ENCODE peak calls at places on chromosomes 11 and 22, in ten cellular contexts. I, Y, O, S, L, W, N, Z, E and T are unnamed samples.

GRCh38 chr11:6240691-6241285 is 1.9 kb downstream of the CNGA4 start:
- DNase-seq in E (peak), L (no peak), Y (no peak), Z (no peak), S (no peak), O (no peak), N (no peak), I (no peak), W (no peak), T (no peak)

GRCh38 chr11:126443120-126443519 is 87.6 kb downstream of the ST3GAL4 start:
- DNase-seq in L (no peak), O (no peak), W (no peak), E (no peak), N (no peak), I (no peak), Y (no peak), S (no peak), Z (no peak), T (no peak)

GRCh38 chr11:38824573-38824972 is 2226.5 kb upstream of the RAG2 start:
- DNase-seq in W (no peak), O (no peak), N (no peak), Z (no peak), Y (no peak), E (peak), S (no peak), I (no peak), L (no peak), T (peak)

GRCh38 chr11:95534809-95535208 is 254.8 kb downstream of the FAM76B start:
- DNase-seq in W (no peak), S (no peak), Y (no peak), I (no peak), N (no peak), Z (no peak), E (no peak), L (no peak), O (no peak), T (no peak)

GRCh38 chr11:1456166-1456565 is 30.4 kb downstream of the MOB2 start:
- DNase-seq in S (no peak), E (no peak), W (peak), I (no peak), Z (no peak), Y (no peak), O (no peak), N (no peak), L (no peak), T (no peak)

GRCh38 chr11:75261474-75261847 is 20.9 kb downstream of the TPBGL start:
- DNase-seq in S (peak), W (no peak), N (peak), L (no peak), Y (peak), Z (no peak), O (no peak), E (peak), I (no peak), T (no peak)

GRCh38 chr11:104908186-104908531 is 9.9 kb upstream of the CASP12 start:
- DNase-seq in S (no peak), L (no peak), N (no peak), Z (no peak), I (no peak), W (no peak), Y (no peak), O (no peak), E (no peak), T (no peak)

GRCh38 chr11:76574406-76574805 is 96.1 kb downstream of the LRRC32 start:
- DNase-seq in Y (no peak), O (no peak), Z (no peak), S (no peak), E (no peak), W (no peak), N (no peak), L (no peak), I (no peak), T (no peak)

GRCh38 chr22:19066531-19067271 is 55.5 kb downstream of the DGCR2 start:
- DNase-seq in E (no peak), N (no peak), O (peak), Z (no peak), Y (peak), W (no peak), L (peak), S (no peak), I (no peak), T (peak)

GRCh38 chr11:662689-663274 is 25.7 kb downstream of the DRD4 start:
- DNase-seq in E (peak), Y (no peak), W (peak), L (peak), O (no peak), I (peak), Z (peak), N (peak), S (peak), T (peak)

GRCh38 chr22:39808087-39808486 is 85.5 kb downstream of the ENTHD1 start:
- DNase-seq in N (peak), E (peak), W (no peak), Z (peak), Y (no peak), O (no peak), L (no peak), S (peak), I (no peak), T (peak)

GRCh38 chr22:25068701-25069100 is 116.2 kb downstream of the KIAA1671 start:
- DNase-seq in L (no peak), Y (no peak), I (no peak), N (no peak), E (no peak), W (no peak), S (peak), Z (peak), O (no peak), T (no peak)

GRCh38 chr22:49803134-49803533 is 24.5 kb downstream of the BRD1 start:
- DNase-seq in S (no peak), Z (no peak), E (no peak), Y (no peak), L (no peak), N (no peak), O (no peak), W (no peak), I (no peak), T (no peak)

GRCh38 chr11:134634897-134635831 is 223.1 kb upstream of the B3GAT1 start:
- DNase-seq in I (no peak), S (no peak), Z (peak), N (no peak), E (peak), Y (no peak), O (no peak), L (no peak), W (no peak), T (no peak)

GRCh38 chr11:126405906-126406305 is 50.4 kb downstream of the ST3GAL4 start:
- DNase-seq in I (no peak), L (peak), O (no peak), Z (no peak), E (no peak), W (no peak), N (no peak), Y (no peak), S (no peak), T (peak)

GRCh38 chr22:44151661-44152060 is 29.1 kb upstream of the PARVG start:
- DNase-seq in O (no peak), S (no peak), N (no peak), I (no peak), W (peak), L (peak), E (no peak), Y (no peak), Z (no peak), T (peak)

GRCh38 chr11:117881217-117881616 is 4.8 kb upstream of the FXYD6 start:
- DNase-seq in Z (no peak), I (no peak), O (no peak), N (no peak), Y (no peak), W (no peak), E (peak), L (no peak), S (no peak), T (no peak)

GRCh38 chr11:126337472-126338241 is 17.8 kb upstream of the ST3GAL4 start:
- DNase-seq in I (no peak), S (no peak), N (no peak), O (no peak), W (no peak), L (no peak), E (no peak), Y (no peak), Z (no peak), T (no peak)

GRCh38 chr11:112085822-112086421 is 634 bp downstream of the TIMM8B start:
- DNase-seq in S (peak), W (no peak), O (peak), E (peak), Z (no peak), N (no peak), L (peak), I (no peak), Y (no peak), T (peak)

GRCh38 chr22:41285441-41285819 is 557 bp downstream of the RANGAP1 start:
- DNase-seq in E (peak), Y (peak), S (peak), L (peak), W (peak), N (peak), O (peak), I (peak), Z (peak), T (peak)

GRCh38 chr22:26414347-26414746 is 14.7 kb upstream of the ASPHD2 start:
- DNase-seq in Z (no peak), E (no peak), N (no peak), I (no peak), Y (no peak), L (no peak), S (no peak), O (no peak), W (no peak), T (no peak)

GRCh38 chr11:5508605-5509004 is 1.2 kb downstream of the UBQLN3 start:
- DNase-seq in Z (no peak), E (no peak), L (no peak), N (no peak), S (no peak), O (no peak), W (no peak), I (no peak), Y (no peak), T (no peak)

GRCh38 chr11:2084721-2085120 is 54.5 kb downstream of the IGF2 start:
- DNase-seq in O (no peak), E (no peak), Z (no peak), I (no peak), W (no peak), S (no peak), N (no peak), Y (no peak), L (no peak), T (no peak)

GRCh38 chr11:92552942-92553341 is 328.3 kb downstream of the FAT3 start:
- DNase-seq in L (no peak), W (no peak), Y (no peak), I (no peak), N (no peak), S (no peak), Z (no peak), E (no peak), O (no peak), T (no peak)

GRCh38 chr11:86524603-86525352 is 147.6 kb downstream of the ME3 start:
- DNase-seq in W (no peak), Z (no peak), S (no peak), Y (no peak), E (no peak), I (no peak), N (no peak), O (peak), L (peak), T (peak)

GRCh38 chr11:17277024-17277584 is 565 bp downstream of the NUCB2 start:
- DNase-seq in S (peak), E (peak), Y (peak), N (no peak), Z (no peak), L (peak), W (no peak), O (no peak), I (no peak), T (peak)

GRCh38 chr22:22940961-22941605 is 53.5 kb downstream of the IGLL5 start:
- DNase-seq in I (no peak), Y (peak), L (no peak), S (no peak), Z (peak), N (peak), O (no peak), W (peak), E (no peak), T (no peak)

DNA sequence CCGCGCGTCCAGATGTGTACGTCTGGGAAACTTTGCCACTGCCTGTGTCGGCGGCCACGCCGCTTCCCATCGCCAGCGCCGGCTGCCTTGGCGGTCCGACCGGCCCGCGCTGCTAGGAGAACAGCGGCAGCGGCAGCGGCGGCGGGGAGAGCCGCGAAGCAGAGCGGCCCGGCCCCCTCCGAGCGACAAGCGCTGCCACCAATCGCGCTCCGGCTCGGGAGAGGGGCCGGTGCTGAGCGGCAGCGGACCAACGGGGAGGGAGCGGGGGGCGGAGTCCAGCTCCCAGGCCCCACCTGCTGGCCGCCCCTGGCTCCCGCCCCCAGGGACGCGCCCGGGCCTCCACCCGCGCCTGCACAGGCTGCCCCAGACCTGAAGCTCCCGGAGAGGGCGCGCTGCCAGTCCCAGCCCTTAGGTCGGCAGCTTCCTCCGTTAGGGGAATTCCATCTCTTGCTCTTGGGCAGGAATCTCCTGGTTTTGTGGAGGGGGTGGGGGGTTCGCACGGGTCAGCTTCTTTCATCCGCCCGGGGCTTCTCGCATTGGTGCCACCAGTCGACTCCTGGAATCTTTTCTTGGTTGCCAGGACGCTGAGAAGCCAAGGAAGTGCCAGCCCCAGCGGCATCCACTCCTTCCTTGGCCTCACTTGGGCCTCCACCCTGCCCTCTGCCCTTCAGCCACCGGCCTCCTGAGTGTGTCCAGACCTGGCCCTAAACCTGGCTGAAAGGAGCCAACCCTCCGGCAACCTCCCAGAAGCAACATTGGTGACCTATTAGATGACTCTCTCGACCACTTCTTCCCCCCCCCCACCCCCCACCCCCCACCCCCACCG is at the start of gene GALNT18:
- DNase-seq in N (peak), L (peak), Z (peak), E (peak), I (peak), Y (peak), S (peak), W (peak), O (peak), T (peak)
- TF ChIP-seq CTCF in N (peak), L (peak), Z (peak), E (no peak), I (peak), Y (peak), S (no peak), W (peak), O (peak), T (peak)

GRCh38 chr11:102111011-102111786 is 952 bp downstream of the YAP1 start:
- DNase-seq in O (peak), L (peak), I (peak), Z (peak), S (peak), E (peak), N (peak), Y (peak), W (peak), T (peak)
- TF ChIP-seq CTCF in O (peak), L (peak), I (no peak), Z (no peak), S (no peak), E (no peak), N (peak), Y (no peak), W (no peak), T (no peak)

DNA sequence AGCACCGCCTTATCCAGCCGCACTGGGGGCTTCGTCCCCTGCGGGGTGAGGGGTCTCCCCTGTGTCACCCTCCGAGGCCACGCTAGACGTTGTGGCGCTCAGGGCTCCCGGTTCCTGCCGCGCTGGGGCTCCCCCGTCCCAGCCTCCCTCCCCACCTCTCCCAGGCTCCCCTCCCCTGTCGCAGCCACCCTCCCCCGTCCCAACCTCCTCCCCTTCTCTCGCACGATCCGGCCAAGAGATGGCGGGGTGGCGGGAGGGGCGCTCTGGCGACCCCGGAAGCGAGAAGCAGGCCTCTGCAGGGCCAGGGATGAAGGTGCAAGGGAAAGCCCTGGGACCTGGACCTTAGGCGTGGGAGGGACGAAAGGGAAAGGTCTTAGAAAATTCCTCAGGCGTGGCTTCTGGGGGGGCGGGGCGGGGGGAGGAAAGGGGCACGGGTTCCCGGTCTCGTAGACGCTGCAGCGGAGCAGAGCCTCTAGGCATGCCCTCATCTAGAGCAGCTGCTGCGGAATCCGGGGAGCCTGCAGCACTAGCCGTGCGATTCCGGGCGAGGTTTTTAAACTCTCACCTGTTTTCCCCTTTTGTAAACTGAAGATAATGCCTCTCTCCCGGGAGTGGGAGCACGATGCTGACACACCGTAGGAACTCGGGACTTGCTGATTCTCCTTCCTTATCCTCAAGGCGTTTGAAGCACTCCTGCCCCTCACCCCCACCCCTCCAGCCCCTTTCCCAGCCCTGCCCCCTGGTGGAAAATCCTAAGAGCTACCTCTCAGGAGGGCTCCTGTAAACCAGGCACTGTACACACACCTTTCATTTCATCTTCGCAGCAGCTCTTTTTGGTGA is 14.4 kb downstream of the KCNJ5 start:
- DNase-seq in L (peak), E (peak), I (peak), S (peak), W (peak), Y (peak), N (peak), Z (no peak), O (no peak), T (peak)
- TF ChIP-seq CTCF in L (no peak), E (peak), I (peak), S (peak), W (no peak), Y (no peak), N (peak), Z (peak), O (peak), T (peak)

GRCh38 chr22:35404176-35404575 is 4.2 kb downstream of the MCM5 start:
- DNase-seq in S (no peak), L (no peak), N (no peak), W (no peak), Z (no peak), O (no peak), E (no peak), I (no peak), Y (no peak), T (no peak)
- TF ChIP-seq CTCF in S (no peak), L (no peak), N (no peak), W (no peak), Z (no peak), O (no peak), E (no peak), I (no peak), Y (no peak), T (no peak)

GRCh38 chr11:108121274-108122155 is at the start of gene ACAT1:
- DNase-seq in L (peak), E (peak), Y (peak), S (peak), O (peak), Z (peak), W (peak), N (peak), I (peak), T (peak)
- TF ChIP-seq CTCF in L (no peak), E (no peak), Y (peak), S (peak), O (peak), Z (peak), W (peak), N (peak), I (peak), T (peak)

GRCh38 chr11:72683782-72684200 is 9.6 kb upstream of the PDE2A start:
- DNase-seq in Y (peak), I (peak), S (peak), N (peak), W (peak), L (peak), Z (peak), O (no peak), E (peak), T (peak)

GRCh38 chr11:72685560-72686480 is 11.6 kb upstream of the PDE2A start:
- DNase-seq in I (no peak), E (no peak), Z (no peak), Y (no peak), N (no peak), O (no peak), L (no peak), W (peak), S (peak), T (no peak)

GRCh38 chr11:72686639-72687215 is 12.5 kb upstream of the PDE2A start:
- DNase-seq in Z (no peak), W (no peak), L (no peak), N (no peak), S (no peak), O (no peak), Y (no peak), I (no peak), E (no peak), T (no peak)

GRCh38 chr11:72682238-72682872 is 8.1 kb upstream of the PDE2A start:
- DNase-seq in W (no peak), I (no peak), O (no peak), E (no peak), Y (no peak), N (no peak), S (no peak), L (no peak), Z (no peak), T (no peak)

DNA sequence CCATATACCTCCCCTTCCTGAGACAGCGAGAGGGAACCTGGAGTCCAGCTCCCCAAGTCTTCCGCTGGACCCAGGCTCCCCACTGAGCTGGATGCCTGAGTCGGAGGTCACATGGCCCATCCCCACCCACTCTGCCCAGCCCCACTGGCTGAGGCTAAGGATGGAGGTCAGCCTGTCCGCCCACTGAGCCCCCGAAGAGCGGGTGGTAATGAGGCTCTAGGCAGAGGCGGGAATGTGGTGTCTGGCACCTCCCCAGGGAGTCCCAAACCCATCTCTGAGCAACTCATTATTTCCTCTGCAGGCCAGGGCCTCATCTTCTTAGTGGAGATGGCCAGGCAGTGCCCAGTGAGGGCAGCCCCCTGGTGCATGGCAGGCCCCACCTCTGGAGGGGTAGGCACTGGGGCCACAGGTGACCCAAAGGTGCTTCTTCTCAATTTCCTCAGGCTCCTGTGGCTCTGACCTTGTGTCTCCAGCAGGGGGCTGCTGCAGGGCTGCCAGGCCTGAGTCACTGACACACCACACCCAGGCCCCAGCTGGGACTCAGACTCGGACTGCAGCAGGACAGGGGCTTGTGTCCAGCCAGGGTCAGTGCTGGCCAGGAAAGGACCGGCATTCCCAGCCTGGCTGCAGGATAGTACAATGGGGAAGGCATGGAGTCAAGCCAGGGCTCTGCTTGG is 10.2 kb upstream of the PDE2A start:
- DNase-seq in Y (peak), O (no peak), W (peak), E (peak), I (peak), N (peak), S (peak), L (peak), Z (peak), T (peak)
- TF ChIP-seq CTCF in Y (peak), O (peak), W (peak), E (peak), I (peak), N (peak), S (peak), L (peak), Z (peak), T (peak)